ENCODE peak calls at places on chromosomes 7 and 10, in four cellular contexts. N is epithelial cell of prostate, Y is iris pigment epithelial cell, Q is SJSA1. T is an unnamed sample.

GRCh38 chr10:91689731-91690168 is 56.9 kb upstream of the PPP1R3C start:
- DNase-seq in Y (peak; percentile 67), N (no peak), Q (no peak), T (no peak)

GRCh38 chr10:104104926-104105325 is 17.0 kb upstream of the SFR1 start:
- DNase-seq in Q (no peak), Y (peak; percentile 44), N (peak; percentile 49), T (no peak)

GRCh38 chr7:81776159-81776558 is 6.3 kb upstream of the HGF start:
- DNase-seq in Q (peak; percentile 9), N (no peak), Y (no peak), T (no peak)

GRCh38 chr7:16430133-16430532 is 8.8 kb upstream of the CRPPA start:
- DNase-seq in Q (no peak), Y (peak; percentile 40), N (no peak), T (no peak)

GRCh38 chr10:79468841-79469585 is 23.6 kb upstream of the ZCCHC24 start:
- DNase-seq in Y (no peak), Q (no peak), N (no peak), T (no peak)

GRCh38 chr10:11610855-11611247 is 599 bp downstream of the USP6NL start:
- DNase-seq in Q (peak; percentile 33), N (no peak), Y (peak; percentile 59), T (peak; percentile 39)

GRCh38 chr10:43160067-43160918 is 22.0 kb downstream of the CSGALNACT2 start:
- DNase-seq in Y (peak; percentile 91), N (peak; percentile 46), Q (no peak), T (no peak)

GRCh38 chr7:35975851-35976454 is 175.1 kb downstream of the SEPTIN7 start:
- DNase-seq in N (no peak), Y (peak; percentile 77), Q (peak; percentile 26), T (peak; percentile 15)

GRCh38 chr7:2209146-2209960 is 23.4 kb downstream of the MAD1L1 start:
- DNase-seq in Q (peak; percentile 29), N (no peak), Y (peak; percentile 65), T (peak; percentile 11)

GRCh38 chr7:157411580-157411979 is 74.8 kb downstream of the DNAJB6 start:
- DNase-seq in N (no peak), Q (no peak), Y (peak; percentile 43), T (peak; percentile 51)

GRCh38 chr10:114392112-114392835 is 12.0 kb downstream of the AFAP1L2 start:
- DNase-seq in Y (no peak), Q (no peak), N (no peak), T (no peak)

GRCh38 chr10:96919785-96920425 is 87.8 kb downstream of the LCOR start:
- DNase-seq in Y (peak; percentile 67), N (no peak), Q (no peak), T (no peak)

GRCh38 chr7:33040803-33041516 is 21.6 kb downstream of the NT5C3A start:
- DNase-seq in Y (peak; percentile 54), N (peak; percentile 39), Q (no peak), T (no peak)

GRCh38 chr10:71963756-71964668 is at the start of gene CHST3:
- DNase-seq in Y (peak; percentile 71), N (no peak), Q (peak; percentile 73), T (peak; percentile 25)

GRCh38 chr10:3468919-3469638 is 296.5 kb upstream of the PITRM1 start:
- DNase-seq in Q (peak; percentile 93), N (peak; percentile 92), Y (peak; percentile 98), T (peak; percentile 24)

GRCh38 chr10:9342865-9343450 is 1288.5 kb downstream of the GATA3 start:
- DNase-seq in Y (peak; percentile 47), N (no peak), Q (peak; percentile 22), T (no peak)

GRCh38 chr10:17793823-17794759 is 15.1 kb upstream of the MRC1 start:
- DNase-seq in Y (no peak), Q (no peak), N (no peak), T (no peak)

GRCh38 chr10:104574470-104575213 is 66.4 kb upstream of the SORCS3 start:
- DNase-seq in N (no peak), Y (no peak), Q (no peak), T (no peak)

GRCh38 chr7:151553356-151553755 is 33.7 kb upstream of the RHEB start:
- DNase-seq in N (no peak), Y (no peak), Q (no peak), T (no peak)